ENCODE peak calls at places on chromosomes 16 and 17, in six cellular contexts. V, I, J, A, G and O are unnamed samples.

GRCh38 chr17:68378202-68379149 is 78.8 kb downstream of the WIPI1 start:
- DNase-seq in G (no peak), V (peak; percentile 35), A (peak; percentile 98), J (peak; percentile 99), I (no peak), O (no peak)

GRCh38 chr17:21282850-21283249 is 1.7 kb upstream of the MAP2K3 start:
- DNase-seq in G (no peak), I (no peak), J (no peak), V (no peak), A (no peak), O (no peak)

GRCh38 chr16:59249049-59249448 is 514.9 kb upstream of the GOT2 start:
- DNase-seq in J (no peak), I (no peak), A (no peak), V (no peak), G (no peak), O (no peak)

GRCh38 chr17:63533433-63534077 is 10.4 kb downstream of the KCNH6 start:
- DNase-seq in J (no peak), A (no peak), V (no peak), G (no peak), I (no peak), O (no peak)

GRCh38 chr17:42684929-42685556 is 2.7 kb downstream of the CNTNAP1 start:
- DNase-seq in A (no peak), G (no peak), I (no peak), J (no peak), V (no peak), O (no peak)

GRCh38 chr17:73480740-73481139 is 163.5 kb downstream of the SDK2 start:
- DNase-seq in A (no peak), J (no peak), V (no peak), G (no peak), I (no peak), O (no peak)

GRCh38 chr16:85872666-85873561 is 26.0 kb upstream of the IRF8 start:
- DNase-seq in G (no peak), J (no peak), I (no peak), V (no peak), A (no peak), O (no peak)

GRCh38 chr16:82042841-82043240 is 7.8 kb downstream of the HSD17B2 start:
- DNase-seq in A (no peak), J (no peak), I (no peak), G (no peak), V (no peak), O (no peak)

GRCh38 chr16:19136549-19137196 is 22.9 kb downstream of the ITPRIPL2 start:
- DNase-seq in G (no peak), V (no peak), I (no peak), J (peak; percentile 66), A (peak; percentile 68), O (no peak)

GRCh38 chr17:50457621-50458020 is 11.1 kb downstream of the CHAD start:
- DNase-seq in G (no peak), J (no peak), I (no peak), A (no peak), V (no peak), O (no peak)

GRCh38 chr17:62093188-62094155 is 28.4 kb upstream of the MED13 start:
- DNase-seq in V (no peak), J (peak; percentile 97), G (no peak), I (no peak), A (peak; percentile 51), O (no peak)

GRCh38 chr16:67537270-67537635 is 8.6 kb downstream of the RIPOR1 start:
- DNase-seq in J (peak; percentile 84), V (peak; percentile 30), I (no peak), A (peak; percentile 46), G (no peak), O (no peak)

GRCh38 chr17:42027961-42028790 is 8.3 kb downstream of the NKIRAS2 start:
- DNase-seq in J (peak; percentile 44), I (no peak), A (no peak), V (no peak), G (no peak), O (no peak)

GRCh38 chr17:31900877-31901276 is 631 bp downstream of the UTP6 start:
- DNase-seq in A (peak; percentile 51), I (no peak), V (no peak), J (peak; percentile 69), G (no peak), O (no peak)

GRCh38 chr17:6901086-6901485 is 69.6 kb upstream of the TEKT1 start:
- DNase-seq in V (no peak), G (no peak), A (no peak), I (no peak), J (no peak), O (no peak)

GRCh38 chr16:20348365-20349185 is 3.9 kb downstream of the UMOD start:
- DNase-seq in J (no peak), G (no peak), V (no peak), I (no peak), A (no peak), O (no peak)

GRCh38 chr17:28325221-28325620 is 6.2 kb downstream of the TMEM97 start:
- DNase-seq in J (no peak), I (no peak), A (no peak), V (no peak), G (no peak), O (no peak)

GRCh38 chr17:8825802-8826201 is 26.6 kb upstream of the MFSD6L start:
- DNase-seq in V (no peak), G (no peak), I (no peak), A (no peak), J (no peak), O (no peak)

GRCh38 chr17:57207396-57207795 is 48.9 kb upstream of the MSI2 start:
- DNase-seq in J (no peak), G (no peak), A (no peak), V (no peak), I (no peak), O (no peak)

GRCh38 chr17:15361592-15361991 is 20.2 kb upstream of the TEKT3 start:
- DNase-seq in J (no peak), G (no peak), V (no peak), I (no peak), A (no peak), O (no peak)

GRCh38 chr16:48910214-48910613 is 300.2 kb upstream of the N4BP1 start:
- DNase-seq in G (no peak), V (no peak), I (no peak), J (no peak), A (no peak), O (no peak)

GRCh38 chr16:56518435-56518834 is 1.4 kb downstream of the BBS2 start:
- DNase-seq in V (no peak), I (no peak), A (no peak), G (no peak), J (no peak), O (no peak)

GRCh38 chr17:60630352-60630751 is 30.4 kb downstream of the PPM1D start:
- DNase-seq in A (peak; percentile 64), G (no peak), V (no peak), J (no peak), I (no peak), O (no peak)